ENCODE peak calls at places on chromosomes 6 and 20, in four cellular contexts. One of them, this sample, is unnamed.

GRCh38 chr6:105193647-105194046 is 13.8 kb upstream of the POPDC3 start:
- DNase-seq in stomach: no peak
- DNase-seq in stimulated activated CD4-positive, alpha-beta T cell treated with anti-CD3 and anti-CD28 coated beads, Interleukin-1b, Interleukin-23, amount 100 ng/mL, for 24 hours: no peak
- DNase-seq in ACHN: no peak
- DNase-seq in this sample: no peak

GRCh38 chr6:66849843-66850242 is 1142.8 kb upstream of the EYS start:
- DNase-seq in stomach: no peak
- DNase-seq in stimulated activated CD4-positive, alpha-beta T cell treated with anti-CD3 and anti-CD28 coated beads, Interleukin-1b, Interleukin-23, amount 100 ng/mL, for 24 hours: no peak
- DNase-seq in ACHN: peak
- DNase-seq in this sample: no peak

GRCh38 chr6:14177413-14178082 is 60.0 kb downstream of the CD83 start:
- DNase-seq in stomach: no peak
- DNase-seq in stimulated activated CD4-positive, alpha-beta T cell treated with anti-CD3 and anti-CD28 coated beads, Interleukin-1b, Interleukin-23, amount 100 ng/mL, for 24 hours: no peak
- DNase-seq in ACHN: no peak
- DNase-seq in this sample: no peak

GRCh38 chr20:59752101-59752586 is 147.8 kb downstream of the PHACTR3 start:
- DNase-seq in stomach: no peak
- DNase-seq in stimulated activated CD4-positive, alpha-beta T cell treated with anti-CD3 and anti-CD28 coated beads, Interleukin-1b, Interleukin-23, amount 100 ng/mL, for 24 hours: no peak
- DNase-seq in ACHN: no peak
- DNase-seq in this sample: no peak

GRCh38 chr6:13465734-13466133 is 21.7 kb downstream of the GFOD1 start:
- DNase-seq in stomach: no peak
- DNase-seq in stimulated activated CD4-positive, alpha-beta T cell treated with anti-CD3 and anti-CD28 coated beads, Interleukin-1b, Interleukin-23, amount 100 ng/mL, for 24 hours: no peak
- DNase-seq in ACHN: no peak
- DNase-seq in this sample: no peak

GRCh38 chr6:107576852-107577251 is 86.9 kb downstream of the SOBP start:
- DNase-seq in stomach: no peak
- DNase-seq in stimulated activated CD4-positive, alpha-beta T cell treated with anti-CD3 and anti-CD28 coated beads, Interleukin-1b, Interleukin-23, amount 100 ng/mL, for 24 hours: no peak
- DNase-seq in ACHN: peak
- DNase-seq in this sample: no peak

GRCh38 chr20:61748376-61748775 is 317.3 kb downstream of the TAF4 start:
- DNase-seq in stomach: no peak
- DNase-seq in stimulated activated CD4-positive, alpha-beta T cell treated with anti-CD3 and anti-CD28 coated beads, Interleukin-1b, Interleukin-23, amount 100 ng/mL, for 24 hours: no peak
- DNase-seq in ACHN: no peak
- DNase-seq in this sample: no peak

GRCh38 chr20:11982958-11983470 is 65.3 kb downstream of the BTBD3 start:
- DNase-seq in stomach: no peak
- DNase-seq in stimulated activated CD4-positive, alpha-beta T cell treated with anti-CD3 and anti-CD28 coated beads, Interleukin-1b, Interleukin-23, amount 100 ng/mL, for 24 hours: no peak
- DNase-seq in ACHN: no peak
- DNase-seq in this sample: no peak

GRCh38 chr20:14582855-14583254 is 245.4 kb upstream of the FLRT3 start:
- DNase-seq in stomach: no peak
- DNase-seq in stimulated activated CD4-positive, alpha-beta T cell treated with anti-CD3 and anti-CD28 coated beads, Interleukin-1b, Interleukin-23, amount 100 ng/mL, for 24 hours: no peak
- DNase-seq in ACHN: no peak
- DNase-seq in this sample: peak